ENCODE peak calls at places on chromosomes 1 and 21, in four cellular contexts. Q is RWPE2, O is endothelial cell, U is AG08395. M is an unnamed sample.

GRCh38 chr1:1832151-1832550 is 53.9 kb upstream of the NADK start:
- DNase-seq in U (no peak), Q (no peak), O (no peak), M (no peak)

GRCh38 chr1:60865146-60865545 is 217.2 kb upstream of the NFIA start:
- DNase-seq in Q (no peak), O (no peak), U (no peak), M (no peak)

GRCh38 chr1:91555074-91555730 is 54.6 kb downstream of the CDC7 start:
- DNase-seq in U (peak), O (no peak), Q (no peak), M (no peak)

GRCh38 chr21:20647603-20648002 is 350.6 kb upstream of the NCAM2 start:
- DNase-seq in Q (no peak), U (peak), O (no peak), M (peak)

GRCh38 chr1:224116131-224116530 is 2.2 kb downstream of the FBXO28 start:
- DNase-seq in Q (no peak), U (peak), O (no peak), M (peak)

GRCh38 chr1:32949519-32949918 is 15.1 kb downstream of the RNF19B start:
- DNase-seq in Q (no peak), U (no peak), O (no peak), M (no peak)

GRCh38 chr1:9291914-9292360 is 757 bp upstream of the SPSB1 start:
- DNase-seq in O (no peak), U (no peak), Q (no peak), M (peak)

GRCh38 chr21:46205121-46205520 is 20.9 kb upstream of the SPATC1L start:
- DNase-seq in U (no peak), Q (peak), O (no peak), M (no peak)

GRCh38 chr1:59505596-59506028 is 208.7 kb downstream of the FGGY start:
- DNase-seq in O (no peak), Q (no peak), U (peak), M (no peak)

GRCh38 chr1:84406209-84406917 is 8.1 kb downstream of the DNASE2B start:
- DNase-seq in Q (no peak), O (no peak), U (peak), M (peak)

M was measured in fibroblast of lung.